ENCODE peak calls at places on chromosomes 2 and 18, in five cellular contexts. U, S, N, J and F are unnamed samples.

GRCh38 chr2:2843969-2844548 is 513.0 kb upstream of the MYT1L start:
- DNase-seq in U (no peak), S (no peak), N (no peak), J (peak), F (no peak)

GRCh38 chr2:121362776-121363175 is 77.8 kb upstream of the TFCP2L1 start:
- DNase-seq in U (no peak), S (no peak), N (no peak), J (no peak), F (no peak)

GRCh38 chr2:100730290-100730868 is 89.6 kb upstream of the NPAS2 start:
- DNase-seq in U (no peak), S (peak), N (peak), J (peak), F (no peak)

GRCh38 chr2:145253492-145253891 is 733.6 kb upstream of the ZEB2 start:
- DNase-seq in U (no peak), S (no peak), N (no peak), J (no peak), F (no peak)

GRCh38 chr2:48230834-48231233 is 299.1 kb upstream of the STON1 start:
- DNase-seq in U (no peak), S (no peak), N (no peak), J (no peak), F (no peak)

GRCh38 chr2:5494212-5494611 is 198.0 kb upstream of the SOX11 start:
- DNase-seq in U (no peak), S (no peak), N (no peak), J (no peak), F (no peak)

GRCh38 chr2:58853420-58853819 is 612.3 kb upstream of the FANCL start:
- DNase-seq in U (no peak), S (no peak), N (no peak), J (peak), F (no peak)

GRCh38 chr18:12086677-12087482 is 6.8 kb upstream of the ANKRD62 start:
- DNase-seq in U (no peak), S (no peak), N (no peak), J (no peak), F (no peak)

GRCh38 chr2:169464508-169465386 is 14.5 kb upstream of the BBS5 start:
- DNase-seq in U (no peak), S (no peak), N (no peak), J (peak), F (no peak)

GRCh38 chr2:225999692-226000091 is 600.2 kb downstream of the NYAP2 start:
- DNase-seq in U (no peak), S (no peak), N (no peak), J (no peak), F (no peak)

GRCh38 chr2:170798996-170799395 is 17.7 kb upstream of the GAD1 start:
- DNase-seq in U (no peak), S (no peak), N (no peak), J (no peak), F (no peak)

GRCh38 chr2:99816908-99817307 is 325.5 kb downstream of the AFF3 start:
- DNase-seq in U (no peak), S (no peak), N (no peak), J (no peak), F (no peak)

GRCh38 chr2:49248506-49248905 is 94.2 kb upstream of the FSHR start:
- DNase-seq in U (no peak), S (peak), N (no peak), J (no peak), F (no peak)

GRCh38 chr2:239724194-239724849 is 300.8 kb downstream of the NDUFA10 start:
- DNase-seq in U (no peak), S (no peak), N (no peak), J (no peak), F (no peak)

GRCh38 chr2:29273004-29273703 is 157.9 kb downstream of the CLIP4 start:
- DNase-seq in U (no peak), S (no peak), N (no peak), J (no peak), F (no peak)

GRCh38 chr2:27720004-27720551 is 51.4 kb upstream of the MRPL33 start:
- DNase-seq in U (peak), S (peak), N (peak), J (no peak), F (no peak)

GRCh38 chr2:128381001-128381938 is 62.6 kb upstream of the HS6ST1 start:
- DNase-seq in U (no peak), S (no peak), N (no peak), J (peak), F (no peak)

GRCh38 chr18:7464245-7464966 is 102.7 kb upstream of the PTPRM start:
- DNase-seq in U (no peak), S (no peak), N (no peak), J (no peak), F (no peak)

GRCh38 chr2:9819551-9819950 is 23.7 kb upstream of the TAF1B start:
- DNase-seq in U (no peak), S (no peak), N (no peak), J (no peak), F (no peak)

GRCh38 chr2:42935692-42936631 is 143.6 kb upstream of the HAAO start:
- DNase-seq in U (no peak), S (no peak), N (no peak), J (peak), F (no peak)

GRCh38 chr18:24502621-24503020 is 42.2 kb downstream of the HRH4 start:
- DNase-seq in U (no peak), S (no peak), N (no peak), J (peak), F (no peak)

GRCh38 chr2:229852565-229852964 is 69.2 kb downstream of the TRIP12 start:
- DNase-seq in U (peak), S (peak), N (peak), J (no peak), F (no peak)

GRCh38 chr2:70083344-70084156 is 3.7 kb upstream of the PCBP1 start:
- DNase-seq in U (no peak), S (peak), N (peak), J (no peak), F (no peak)